ENCODE peak calls at places on chromosomes 3 and 15, in ten cellular contexts. U, E, G, X, P, R, Y, M, V and A are unnamed samples.

GRCh38 chr15:100330629-100331215 is 11.1 kb downstream of the ADAMTS17 start:
- DNase-seq in U (no peak), E (peak), G (no peak), X (no peak), P (no peak), R (no peak), Y (no peak), M (no peak), V (no peak), A (no peak)

GRCh38 chr15:63023351-63023945 is 19.1 kb upstream of the TPM1 start:
- DNase-seq in U (no peak), E (no peak), G (no peak), X (no peak), P (no peak), R (peak), Y (no peak), M (no peak), V (no peak), A (no peak)

GRCh38 chr3:170907519-170908234 is 760 bp downstream of the EIF5A2 start:
- DNase-seq in U (peak), E (no peak), G (no peak), X (no peak), P (no peak), R (peak), Y (peak), M (peak), V (peak), A (peak)

GRCh38 chr3:9349321-9350117 is 13.3 kb upstream of the THUMPD3 start:
- DNase-seq in U (no peak), E (no peak), G (no peak), X (peak), P (peak), R (peak), Y (no peak), M (no peak), V (no peak), A (no peak)

GRCh38 chr15:41523097-41523496 is 9.5 kb upstream of the LTK start:
- DNase-seq in U (no peak), E (no peak), G (no peak), X (no peak), P (no peak), R (no peak), Y (no peak), M (no peak), V (no peak), A (no peak)

GRCh38 chr3:73294532-73294931 is 233.1 kb downstream of the EBLN2 start:
- DNase-seq in U (no peak), E (no peak), G (no peak), X (no peak), P (no peak), R (no peak), Y (no peak), M (no peak), V (no peak), A (no peak)

GRCh38 chr3:53102601-53103147 is 27.6 kb downstream of the RFT1 start:
- DNase-seq in U (no peak), E (no peak), G (no peak), X (peak), P (no peak), R (no peak), Y (no peak), M (no peak), V (no peak), A (peak)

GRCh38 chr3:47663630-47664240 is 85.1 kb upstream of the CSPG5 start:
- DNase-seq in U (no peak), E (no peak), G (no peak), X (no peak), P (no peak), R (no peak), Y (no peak), M (no peak), V (no peak), A (no peak)

GRCh38 chr15:25711164-25711563 is 152.0 kb downstream of the ATP10A start:
- DNase-seq in U (no peak), E (no peak), G (no peak), X (no peak), P (no peak), R (no peak), Y (no peak), M (peak), V (no peak), A (no peak)

GRCh38 chr3:134797816-134798451 is 2.9 kb downstream of the EPHB1 start:
- DNase-seq in U (no peak), E (peak), G (no peak), X (no peak), P (no peak), R (no peak), Y (no peak), M (no peak), V (peak), A (no peak)

GRCh38 chr15:70584838-70585706 is 178.3 kb downstream of the UACA start:
- DNase-seq in U (peak), E (no peak), G (peak), X (no peak), P (no peak), R (peak), Y (peak), M (no peak), V (peak), A (peak)

GRCh38 chr15:50119063-50119700 is at the start of gene ATP8B4:
- DNase-seq in U (no peak), E (no peak), G (no peak), X (no peak), P (no peak), R (no peak), Y (no peak), M (no peak), V (no peak), A (no peak)

GRCh38 chr15:101597360-101597928 is 54.7 kb downstream of the TM2D3 start:
- DNase-seq in U (no peak), E (no peak), G (no peak), X (no peak), P (no peak), R (no peak), Y (no peak), M (no peak), V (no peak), A (no peak)

GRCh38 chr3:102194760-102195159 is 240.1 kb upstream of the ZPLD1 start:
- DNase-seq in U (no peak), E (no peak), G (no peak), X (no peak), P (no peak), R (no peak), Y (no peak), M (no peak), V (no peak), A (no peak)

GRCh38 chr15:67033012-67033411 is 32.4 kb upstream of the SMAD3 start:
- DNase-seq in U (no peak), E (no peak), G (no peak), X (no peak), P (no peak), R (no peak), Y (no peak), M (no peak), V (no peak), A (no peak)

GRCh38 chr3:71616571-71617021 is 33.1 kb upstream of the FOXP1 start:
- DNase-seq in U (no peak), E (no peak), G (no peak), X (no peak), P (no peak), R (no peak), Y (no peak), M (no peak), V (no peak), A (no peak)

GRCh38 chr3:146218880-146219866 is 31.7 kb downstream of the PLSCR4 start:
- DNase-seq in U (peak), E (no peak), G (no peak), X (no peak), P (peak), R (no peak), Y (peak), M (no peak), V (peak), A (peak)

GRCh38 chr3:103025880-103026279 is 591.1 kb downstream of the ZPLD1 start:
- DNase-seq in U (no peak), E (no peak), G (no peak), X (no peak), P (no peak), R (no peak), Y (no peak), M (no peak), V (no peak), A (no peak)

GRCh38 chr3:48949376-48949717 is 30.7 kb downstream of the ARIH2 start:
- DNase-seq in U (no peak), E (no peak), G (no peak), X (no peak), P (no peak), R (no peak), Y (no peak), M (no peak), V (no peak), A (no peak)

GRCh38 chr3:159763466-159764210 is 225.0 kb upstream of the IL12A start:
- DNase-seq in U (peak), E (peak), G (peak), X (no peak), P (no peak), R (peak), Y (peak), M (peak), V (peak), A (peak)

GRCh38 chr3:157089455-157090221 is 70.3 kb downstream of the CCNL1 start:
- DNase-seq in U (no peak), E (peak), G (no peak), X (peak), P (no peak), R (no peak), Y (no peak), M (peak), V (no peak), A (peak)

GRCh38 chr3:99960123-99960878 is 142.6 kb downstream of the CMSS1 start:
- DNase-seq in U (no peak), E (no peak), G (no peak), X (no peak), P (no peak), R (no peak), Y (no peak), M (no peak), V (no peak), A (no peak)

GRCh38 chr3:151403246-151403645 is 18.7 kb upstream of the P2RY12 start:
- DNase-seq in U (no peak), E (no peak), G (no peak), X (no peak), P (no peak), R (peak), Y (no peak), M (no peak), V (no peak), A (no peak)

GRCh38 chr3:47347217-47347801 is 33.5 kb upstream of the PTPN23 start:
- DNase-seq in U (no peak), E (no peak), G (no peak), X (peak), P (peak), R (no peak), Y (no peak), M (no peak), V (no peak), A (peak)

GRCh38 chr15:78418239-78418638 is 19.8 kb upstream of the IREB2 start:
- DNase-seq in U (no peak), E (no peak), G (no peak), X (no peak), P (no peak), R (no peak), Y (no peak), M (no peak), V (no peak), A (no peak)

GRCh38 chr3:29354894-29355293 is 74.0 kb downstream of the RBMS3 start:
- DNase-seq in U (no peak), E (no peak), G (no peak), X (no peak), P (no peak), R (no peak), Y (no peak), M (no peak), V (no peak), A (no peak)

GRCh38 chr15:58287891-58288290 is 143.9 kb upstream of the LIPC start:
- DNase-seq in U (no peak), E (no peak), G (no peak), X (no peak), P (no peak), R (no peak), Y (no peak), M (no peak), V (no peak), A (no peak)

GRCh38 chr15:52382647-52383046 is 87.0 kb upstream of the MYO5C start:
- DNase-seq in U (no peak), E (no peak), G (no peak), X (no peak), P (no peak), R (no peak), Y (no peak), M (no peak), V (no peak), A (peak)

GRCh38 chr3:77906102-77906709 is 866.3 kb downstream of the ROBO2 start:
- DNase-seq in U (no peak), E (no peak), G (no peak), X (no peak), P (no peak), R (no peak), Y (no peak), M (no peak), V (no peak), A (no peak)

GRCh38 chr3:71838406-71838805 is 53.5 kb upstream of the PROK2 start:
- DNase-seq in U (no peak), E (no peak), G (no peak), X (no peak), P (no peak), R (no peak), Y (no peak), M (no peak), V (no peak), A (no peak)

GRCh38 chr3:61832375-61833229 is 271.2 kb downstream of the PTPRG start:
- DNase-seq in U (no peak), E (no peak), G (no peak), X (no peak), P (no peak), R (no peak), Y (no peak), M (no peak), V (no peak), A (no peak)

GRCh38 chr3:182741214-182741613 is 52.1 kb upstream of the ATP11B start:
- DNase-seq in U (no peak), E (no peak), G (no peak), X (no peak), P (no peak), R (no peak), Y (no peak), M (no peak), V (no peak), A (no peak)

DNA sequence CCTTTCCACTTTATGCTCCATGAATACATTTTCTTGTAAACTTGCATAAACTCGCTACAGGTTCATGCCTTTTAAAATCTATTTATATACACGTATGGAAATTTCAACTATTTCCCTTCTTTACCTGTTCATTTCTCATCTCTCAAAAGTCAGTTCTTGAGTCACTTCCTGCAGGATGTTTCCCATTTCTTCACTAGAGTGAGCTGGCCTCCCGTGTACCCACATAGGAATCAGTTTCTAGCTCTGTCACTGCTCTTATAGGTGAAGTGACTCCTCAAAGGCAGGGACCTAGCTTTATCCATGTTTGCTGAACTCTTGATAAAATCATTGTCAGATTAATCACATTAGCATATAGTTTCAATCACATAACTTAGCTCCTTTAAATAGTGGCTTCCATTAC is 259.7 kb downstream of the EPHA3 start:
- DNase-seq in U (no peak), E (no peak), G (no peak), X (no peak), P (no peak), R (no peak), Y (no peak), M (no peak), V (no peak), A (no peak)
- TF ChIP-seq CTCF in U (no peak), E (no peak), G (no peak), X (no peak), P (no peak), R (no peak), Y (no peak), M (no peak), V (no peak), A (no peak)

DNA sequence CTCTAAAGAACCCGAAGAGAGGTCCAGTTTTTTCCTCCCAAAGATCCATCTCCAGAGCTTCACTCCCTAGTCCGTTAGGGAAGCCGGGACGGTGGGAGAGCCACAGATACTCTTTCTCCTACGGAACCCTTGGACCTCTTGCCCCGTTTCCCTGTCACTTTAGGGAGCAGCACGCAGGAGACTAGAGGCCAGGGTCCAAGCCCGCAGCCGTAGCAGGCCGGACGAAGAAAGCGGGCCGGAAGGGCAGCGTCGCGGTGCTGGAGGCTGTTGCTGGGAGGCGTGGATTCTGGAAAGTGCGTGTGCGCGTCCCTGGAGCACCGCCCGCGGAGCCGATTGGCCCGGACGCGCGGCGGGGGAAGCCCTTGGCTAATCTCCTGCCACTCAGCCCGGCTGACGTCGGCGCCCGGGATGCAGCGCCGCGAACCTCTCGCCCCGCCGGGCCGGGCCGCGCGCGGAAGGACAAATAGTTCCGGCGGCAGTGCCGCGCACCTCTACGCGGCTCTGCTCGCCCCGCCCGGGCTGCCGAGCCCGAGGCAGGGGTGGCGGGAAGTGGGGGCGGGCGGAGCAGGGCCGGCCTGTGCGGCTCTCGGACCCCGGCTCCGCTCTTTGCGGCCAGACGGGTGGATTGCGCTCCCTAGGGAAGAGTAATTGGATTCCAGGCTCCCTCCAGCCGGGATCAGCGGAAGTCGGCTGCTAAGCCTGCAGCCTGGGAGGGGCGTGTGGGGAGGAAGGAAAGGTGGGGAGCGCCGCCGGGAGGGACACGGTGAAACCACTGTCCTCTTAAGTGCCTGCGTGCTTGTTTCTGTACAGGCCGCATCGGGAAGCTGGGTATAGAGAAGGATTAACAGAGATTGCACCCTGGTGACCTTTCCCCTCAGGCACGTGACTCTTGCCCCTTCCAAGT is 31.3 kb upstream of the TCF12 start:
- DNase-seq in U (peak), E (peak), G (peak), X (peak), P (peak), R (peak), Y (peak), M (peak), V (peak), A (peak)
- TF ChIP-seq CTCF in U (no peak), E (no peak), G (peak), X (no peak), P (no peak), R (peak), Y (peak), M (no peak), V (no peak), A (no peak)

DNA sequence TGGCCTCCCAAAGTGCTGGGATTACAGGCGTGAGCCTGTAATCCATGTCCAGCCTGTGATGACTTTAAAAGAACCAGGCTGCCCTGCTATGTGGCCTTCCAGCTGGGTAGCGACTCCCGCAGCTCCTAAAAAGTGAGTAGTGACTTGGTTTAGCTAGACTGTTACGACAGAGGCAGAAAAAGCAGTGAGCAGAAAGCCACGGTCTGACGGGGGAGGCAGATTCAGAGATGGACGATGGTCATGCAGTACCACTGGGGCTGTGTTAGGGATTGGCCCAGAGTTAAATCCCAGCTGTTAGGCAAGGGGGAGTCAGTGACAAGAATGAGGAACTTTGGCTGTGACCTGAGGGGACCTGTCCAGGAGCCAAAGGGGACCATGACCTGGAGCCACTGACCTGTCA is 3.1 kb upstream of the RPL29 start:
- DNase-seq in U (no peak), E (no peak), G (no peak), X (no peak), P (no peak), R (no peak), Y (no peak), M (no peak), V (no peak), A (no peak)
- TF ChIP-seq CTCF in U (no peak), E (no peak), G (no peak), X (no peak), P (no peak), R (no peak), Y (no peak), M (no peak), V (no peak), A (no peak)

GRCh38 chr3:129424185-129424841 is 4.1 kb downstream of the EFCAB12 start:
- DNase-seq in U (no peak), E (no peak), G (no peak), X (peak), P (no peak), R (no peak), Y (no peak), M (no peak), V (no peak), A (peak)

GRCh38 chr3:129425213-129425612 is 3.2 kb downstream of the EFCAB12 start:
- DNase-seq in U (no peak), E (no peak), G (no peak), X (no peak), P (no peak), R (no peak), Y (no peak), M (peak), V (no peak), A (no peak)

GRCh38 chr3:129428020-129428381 is 435 bp downstream of the EFCAB12 start:
- DNase-seq in U (no peak), E (no peak), G (no peak), X (no peak), P (no peak), R (no peak), Y (no peak), M (no peak), V (no peak), A (no peak)

GRCh38 chr3:129422897-129423296 is 5.5 kb downstream of the EFCAB12 start:
- DNase-seq in U (no peak), E (no peak), G (no peak), X (no peak), P (no peak), R (no peak), Y (no peak), M (no peak), V (no peak), A (no peak)

GRCh38 chr3:129425619-129426018 is 2.8 kb downstream of the EFCAB12 start:
- DNase-seq in U (no peak), E (no peak), G (no peak), X (no peak), P (no peak), R (no peak), Y (no peak), M (no peak), V (no peak), A (no peak)
- TF ChIP-seq CTCF in U (no peak), E (no peak), G (no peak), X (no peak), P (no peak), R (no peak), Y (no peak), M (no peak), V (no peak), A (no peak)

GRCh38 chr15:98142584-98142983 is 182.1 kb downstream of the ARRDC4 start:
- DNase-seq in U (no peak), E (no peak), G (no peak), X (no peak), P (no peak), R (no peak), Y (no peak), M (no peak), V (no peak), A (no peak)
- TF ChIP-seq CTCF in U (peak), E (no peak), G (no peak), X (no peak), P (no peak), R (peak), Y (no peak), M (no peak), V (no peak), A (no peak)